ENCODE peak calls at places on chromosomes 3 and 15, in five cellular contexts. M, Y, R, T and H are unnamed samples.

GRCh38 chr3:44969170-44969569 is 6.8 kb downstream of the ZDHHC3 start:
- DNase-seq in M (no peak), Y (no peak), R (no peak), T (no peak), H (no peak)

GRCh38 chr3:43865376-43865775 is 174.6 kb downstream of the ABHD5 start:
- DNase-seq in M (no peak), Y (no peak), R (no peak), T (no peak), H (no peak)

GRCh38 chr3:15361494-15362214 is 29.3 kb upstream of the SH3BP5 start:
- DNase-seq in M (no peak), Y (no peak), R (no peak), T (peak; percentile 86), H (no peak)

GRCh38 chr3:64518950-64519349 is 168.8 kb downstream of the ADAMTS9 start:
- DNase-seq in M (no peak), Y (no peak), R (no peak), T (no peak), H (no peak)

GRCh38 chr15:30059771-30060170 is 23.0 kb upstream of the GOLGA8J start:
- DNase-seq in M (no peak), Y (no peak), R (no peak), T (no peak), H (no peak)

GRCh38 chr3:48125026-48125704 is 63.1 kb downstream of the CDC25A start:
- DNase-seq in M (no peak), Y (no peak), R (no peak), T (peak; percentile 95), H (no peak)

GRCh38 chr3:46935168-46935858 is 41.2 kb downstream of the CCDC12 start:
- DNase-seq in M (no peak), Y (peak; percentile 96), R (peak; percentile 83), T (peak; percentile 95), H (peak; percentile 89)

GRCh38 chr3:135083179-135083578 is 288.1 kb downstream of the EPHB1 start:
- DNase-seq in M (no peak), Y (no peak), R (no peak), T (no peak), H (no peak)

GRCh38 chr3:40971191-40972168 is 227.8 kb upstream of the CTNNB1 start:
- DNase-seq in M (no peak), Y (peak; percentile 91), R (peak; percentile 49), T (peak; percentile 96), H (peak; percentile 72)

GRCh38 chr3:50473768-50474167 is 29.7 kb downstream of the CACNA2D2 start:
- DNase-seq in M (no peak), Y (no peak), R (peak; percentile 40), T (no peak), H (no peak)

GRCh38 chr3:50464578-50464977 is 38.9 kb downstream of the CACNA2D2 start:
- DNase-seq in M (no peak), Y (no peak), R (no peak), T (no peak), H (no peak)

GRCh38 chr3:50466177-50466576 is 37.3 kb downstream of the CACNA2D2 start:
- DNase-seq in M (no peak), Y (no peak), R (no peak), T (no peak), H (no peak)

GRCh38 chr3:50472958-50473357 is 30.5 kb downstream of the CACNA2D2 start:
- DNase-seq in M (peak; percentile 15), Y (no peak), R (no peak), T (no peak), H (no peak)

DNA sequence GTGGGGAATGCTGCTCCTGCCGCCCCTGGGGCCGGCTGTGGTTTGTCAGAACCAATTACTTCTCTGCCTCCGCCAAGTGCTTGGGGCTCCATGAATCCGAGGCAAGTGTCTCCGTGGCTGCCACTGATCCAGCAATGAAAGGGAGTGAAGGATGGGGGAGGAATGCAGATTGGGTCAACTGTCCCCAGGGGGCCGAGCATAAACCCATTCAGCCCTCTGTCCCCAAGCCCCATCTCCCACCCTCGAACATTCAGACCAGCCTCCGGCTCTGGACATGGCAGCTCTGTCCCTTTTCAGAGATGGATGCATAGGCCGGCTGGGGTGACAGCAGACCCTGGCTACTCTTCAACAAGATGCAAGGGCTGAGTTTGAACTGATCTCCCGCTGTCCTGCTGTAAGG is 35.5 kb downstream of the CACNA2D2 start:
- DNase-seq in M (no peak), Y (no peak), R (no peak), T (no peak), H (no peak)
- H3K27ac ChIP-seq in M (no peak overlapping the region), Y (no peak overlapping the region), R (no peak overlapping the region), T (no peak overlapping the region), H (no peak overlapping the region)

GRCh38 chr15:74791007-74791406 is 9.1 kb downstream of the CSK start:
- DNase-seq in M (no peak), Y (no peak), R (no peak), T (no peak), H (no peak)
- TF ChIP-seq CTCF in M (no peak), Y (no peak), R (no peak), T (no peak), H (no peak)

DNA sequence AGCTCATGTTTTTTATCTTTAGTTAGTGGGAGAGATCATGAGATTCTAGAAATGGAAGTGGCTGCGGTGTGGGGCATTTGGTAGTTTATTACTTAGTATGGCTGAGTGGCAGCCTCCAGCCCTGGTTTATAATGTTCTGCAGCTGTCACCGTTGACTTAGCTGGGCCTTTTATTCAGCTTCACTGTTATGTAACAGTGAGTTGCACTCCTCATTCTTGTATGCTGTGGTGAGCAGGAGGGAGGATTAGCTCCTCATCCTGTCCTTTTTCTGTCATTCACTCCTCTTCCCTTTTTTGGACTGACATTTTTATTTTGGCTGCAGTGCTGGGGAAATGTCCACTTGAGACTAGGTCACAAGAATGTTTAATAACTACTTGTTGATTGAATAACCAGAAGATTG is 29.5 kb downstream of the RAD54L2 start:
- DNase-seq in M (no peak), Y (no peak), R (no peak), T (no peak), H (no peak)
- H3K27ac ChIP-seq in M (no peak overlapping the region), Y (no peak overlapping the region), R (peak overlapping the region; percentile 44), T (no peak overlapping the region), H (no peak overlapping the region)

GRCh38 chr15:77180757-77181156 is 109.8 kb upstream of the TSPAN3 start:
- DNase-seq in M (no peak), Y (peak; percentile 66), R (no peak), T (no peak), H (no peak)

GRCh38 chr15:77181305-77182074 is 110.6 kb upstream of the TSPAN3 start:
- DNase-seq in M (peak; percentile 39), Y (no peak), R (no peak), T (no peak), H (no peak)

GRCh38 chr15:77180270-77180669 is 109.4 kb upstream of the TSPAN3 start:
- DNase-seq in M (no peak), Y (no peak), R (no peak), T (no peak), H (no peak)

GRCh38 chr15:77178421-77178820 is 107.5 kb upstream of the TSPAN3 start:
- DNase-seq in M (no peak), Y (no peak), R (no peak), T (no peak), H (no peak)

DNA sequence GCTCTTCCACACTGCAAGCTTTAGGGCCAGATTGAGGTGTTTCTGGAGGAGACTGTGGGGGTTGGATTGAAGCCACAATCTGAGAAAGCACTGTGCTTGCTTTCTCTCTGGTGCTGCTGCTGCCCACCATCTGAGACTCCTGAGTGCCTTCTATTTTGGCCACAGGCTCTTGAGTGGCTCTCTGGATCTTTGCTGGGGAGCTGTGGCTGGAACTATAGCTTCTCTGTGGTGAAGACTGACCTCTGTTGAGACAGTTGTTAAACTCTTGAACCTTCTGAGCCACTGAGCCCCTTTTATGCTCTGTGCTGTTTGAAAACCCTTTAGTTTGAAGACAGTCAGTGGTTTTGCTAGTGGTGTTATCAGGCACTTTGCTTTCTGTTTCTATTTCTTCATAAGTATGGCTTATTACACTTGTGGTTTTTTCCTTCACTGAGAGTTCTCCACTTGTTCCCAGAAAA is 108.7 kb upstream of the TSPAN3 start:
- DNase-seq in M (no peak), Y (no peak), R (no peak), T (peak; percentile 3), H (no peak)
- TF ChIP-seq CTCF in M (no peak), Y (no peak), R (no peak), T (no peak), H (no peak)